ENCODE peak calls at places on chromosomes 11 and 22, in five cellular contexts. One of them, this sample, is unnamed.

GRCh38 chr11:70745451-70745850 is 347.1 kb downstream of the CTTN start:
- DNase-seq in ovary: no peak
- DNase-seq in ascending aorta: no peak
- DNase-seq in CD8-positive, alpha-beta T cell: no peak
- DNase-seq in NT2/D1: no peak
- DNase-seq in this sample: no peak

GRCh38 chr11:75323609-75324008 is 27.9 kb downstream of the ARRB1 start:
- DNase-seq in ovary: no peak
- DNase-seq in ascending aorta: no peak
- DNase-seq in CD8-positive, alpha-beta T cell: no peak
- DNase-seq in NT2/D1: no peak
- DNase-seq in this sample: no peak

GRCh38 chr11:69199583-69200295 is 44.0 kb downstream of the SMIM38 start:
- DNase-seq in ascending aorta: no peak
- DNase-seq in NT2/D1: no peak
- DNase-seq in CD8-positive, alpha-beta T cell: no peak
- DNase-seq in ovary: no peak
- DNase-seq in this sample: no peak

GRCh38 chr22:21067901-21068680 is 22.3 kb downstream of the LRRC74B start:
- DNase-seq in CD8-positive, alpha-beta T cell: no peak
- DNase-seq in NT2/D1: no peak
- DNase-seq in ascending aorta: no peak
- DNase-seq in ovary: no peak
- DNase-seq in this sample: no peak

GRCh38 chr11:831132-831864 is 1.5 kb upstream of the CD151 start:
- DNase-seq in ascending aorta: no peak
- DNase-seq in ovary: no peak
- DNase-seq in NT2/D1: no peak
- DNase-seq in CD8-positive, alpha-beta T cell: no peak
- DNase-seq in this sample: no peak

GRCh38 chr11:18789942-18790341 is 1.7 kb downstream of the PTPN5 start:
- DNase-seq in ovary: no peak
- DNase-seq in CD8-positive, alpha-beta T cell: no peak
- DNase-seq in ascending aorta: no peak
- DNase-seq in NT2/D1: no peak
- DNase-seq in this sample: no peak

GRCh38 chr11:68040121-68040956 is 1.5 kb downstream of the TCIRG1 start:
- DNase-seq in ascending aorta: peak; percentile 51
- DNase-seq in CD8-positive, alpha-beta T cell: no peak
- DNase-seq in ovary: peak; percentile 61
- DNase-seq in NT2/D1: no peak
- DNase-seq in this sample: no peak

GRCh38 chr11:15223318-15223717 is 108.6 kb downstream of the INSC start:
- DNase-seq in ovary: no peak
- DNase-seq in CD8-positive, alpha-beta T cell: no peak
- DNase-seq in ascending aorta: no peak
- DNase-seq in NT2/D1: no peak
- DNase-seq in this sample: no peak

GRCh38 chr11:116215471-116216113 is 557.2 kb downstream of the BUD13 start:
- DNase-seq in ovary: no peak
- DNase-seq in ascending aorta: no peak
- DNase-seq in NT2/D1: no peak
- DNase-seq in CD8-positive, alpha-beta T cell: no peak
- DNase-seq in this sample: no peak

GRCh38 chr11:14193644-14194043 is 165.3 kb downstream of the RRAS2 start:
- DNase-seq in ovary: no peak
- DNase-seq in ascending aorta: no peak
- DNase-seq in NT2/D1: no peak
- DNase-seq in CD8-positive, alpha-beta T cell: no peak
- DNase-seq in this sample: no peak

GRCh38 chr11:72773291-72773690 is 20.6 kb downstream of the STARD10 start:
- DNase-seq in ovary: peak; percentile 67
- DNase-seq in ascending aorta: no peak
- DNase-seq in CD8-positive, alpha-beta T cell: no peak
- DNase-seq in NT2/D1: no peak
- DNase-seq in this sample: no peak

GRCh38 chr11:23311986-23312940 is 452.0 kb upstream of the CCDC179 start:
- DNase-seq in ascending aorta: no peak
- DNase-seq in CD8-positive, alpha-beta T cell: no peak
- DNase-seq in NT2/D1: no peak
- DNase-seq in ovary: no peak
- DNase-seq in this sample: no peak

GRCh38 chr11:65021003-65021402 is 6.2 kb upstream of the SNX15 start:
- DNase-seq in NT2/D1: no peak
- DNase-seq in ovary: no peak
- DNase-seq in ascending aorta: no peak
- DNase-seq in CD8-positive, alpha-beta T cell: no peak
- DNase-seq in this sample: no peak

GRCh38 chr22:35567794-35568193 is 27.2 kb downstream of the RASD2 start:
- DNase-seq in NT2/D1: no peak
- DNase-seq in CD8-positive, alpha-beta T cell: no peak
- DNase-seq in ascending aorta: no peak
- DNase-seq in ovary: no peak
- DNase-seq in this sample: no peak

GRCh38 chr11:908273-908672 is 2.3 kb downstream of the CHID1 start:
- DNase-seq in NT2/D1: no peak
- DNase-seq in ascending aorta: no peak
- DNase-seq in CD8-positive, alpha-beta T cell: no peak
- DNase-seq in ovary: no peak
- DNase-seq in this sample: no peak

GRCh38 chr11:12272821-12273617 is 104.4 kb upstream of the PARVA start:
- DNase-seq in NT2/D1: no peak
- DNase-seq in ovary: no peak
- DNase-seq in ascending aorta: no peak
- DNase-seq in CD8-positive, alpha-beta T cell: no peak
- DNase-seq in this sample: no peak

GRCh38 chr11:115464269-115464668 is 39.9 kb downstream of the CADM1 start:
- DNase-seq in ovary: no peak
- DNase-seq in ascending aorta: no peak
- DNase-seq in NT2/D1: no peak
- DNase-seq in CD8-positive, alpha-beta T cell: no peak
- DNase-seq in this sample: no peak

GRCh38 chr11:95715777-95716241 is 73.8 kb downstream of the FAM76B start:
- DNase-seq in CD8-positive, alpha-beta T cell: no peak
- DNase-seq in NT2/D1: no peak
- DNase-seq in ascending aorta: no peak
- DNase-seq in ovary: no peak
- DNase-seq in this sample: no peak

GRCh38 chr11:10666556-10666955 is 27.0 kb downstream of the IRAG1 start:
- DNase-seq in ascending aorta: no peak
- DNase-seq in NT2/D1: no peak
- DNase-seq in CD8-positive, alpha-beta T cell: no peak
- DNase-seq in ovary: peak; percentile 33
- DNase-seq in this sample: no peak

GRCh38 chr22:32478994-32479393 is 4.4 kb downstream of the FBXO7 start:
- DNase-seq in NT2/D1: no peak
- DNase-seq in ovary: no peak
- DNase-seq in ascending aorta: no peak
- DNase-seq in CD8-positive, alpha-beta T cell: no peak
- DNase-seq in this sample: no peak

GRCh38 chr11:36751996-36752395 is 154.0 kb upstream of the RAG2 start:
- DNase-seq in ascending aorta: no peak
- DNase-seq in ovary: no peak
- DNase-seq in CD8-positive, alpha-beta T cell: no peak
- DNase-seq in NT2/D1: no peak
- DNase-seq in this sample: no peak

GRCh38 chr11:119339581-119340334 is 925 bp downstream of the C1QTNF5 start:
- DNase-seq in CD8-positive, alpha-beta T cell: no peak
- DNase-seq in ascending aorta: no peak
- DNase-seq in ovary: peak; percentile 51
- DNase-seq in NT2/D1: no peak
- DNase-seq in this sample: peak; percentile 50

DNA sequence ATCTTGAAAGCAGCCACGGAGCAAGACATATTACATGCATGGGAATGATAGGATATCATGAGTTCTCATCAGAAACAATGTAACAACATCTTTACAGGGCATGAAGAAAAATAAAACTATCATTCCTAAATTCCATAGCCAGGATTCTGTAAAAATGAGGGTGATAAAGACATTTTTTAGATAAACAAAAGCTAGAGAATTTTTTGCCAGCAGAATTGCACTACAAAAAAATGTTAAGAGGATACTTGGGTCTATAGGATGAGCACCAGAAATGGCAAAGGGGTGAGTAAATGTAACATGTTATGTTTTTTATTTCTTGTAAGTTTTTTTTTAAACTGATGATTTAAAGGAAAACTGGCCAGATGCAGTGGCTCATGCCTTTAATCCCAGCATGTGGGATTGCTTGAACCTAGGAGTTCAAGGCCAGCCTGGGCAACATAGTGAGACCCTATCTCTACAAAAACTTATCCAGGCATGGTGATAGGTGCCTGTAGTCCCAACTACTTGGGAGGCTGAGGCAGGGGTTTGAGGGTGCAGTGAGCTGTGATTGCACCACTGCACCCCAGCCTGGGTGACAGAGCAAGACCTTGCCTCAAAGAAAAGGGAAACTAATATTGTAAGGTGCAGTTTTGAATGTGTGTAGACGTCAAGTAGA is 33.2 kb downstream of the TBX1 start:
- DNase-seq in NT2/D1: no peak
- DNase-seq in ovary: no peak
- DNase-seq in ascending aorta: no peak
- DNase-seq in CD8-positive, alpha-beta T cell: no peak
- DNase-seq in this sample: no peak
- H3K9me3 ChIP-seq in NT2/D1: no peaks in the 10 kb centered on the region
- H3K9me3 ChIP-seq in ovary: no peaks in the 10 kb centered on the region
- H3K9me3 ChIP-seq in ascending aorta: peaks cover 15% of the 10 kb centered on the region
- H3K9me3 ChIP-seq in CD8-positive, alpha-beta T cell: no peaks in the 10 kb centered on the region
- H3K9me3 ChIP-seq in this sample: no peaks in the 10 kb centered on the region

GRCh38 chr22:49576241-49577141 is 251.2 kb downstream of the BRD1 start:
- DNase-seq in ovary: no peak
- DNase-seq in CD8-positive, alpha-beta T cell: no peak
- DNase-seq in ascending aorta: no peak
- DNase-seq in NT2/D1: no peak
- DNase-seq in this sample: no peak

GRCh38 chr22:49580024-49580423 is 247.6 kb downstream of the BRD1 start:
- DNase-seq in ovary: no peak
- DNase-seq in CD8-positive, alpha-beta T cell: no peak
- DNase-seq in NT2/D1: no peak
- DNase-seq in ascending aorta: no peak
- DNase-seq in this sample: no peak

GRCh38 chr22:49574861-49575702 is 252.6 kb downstream of the BRD1 start:
- DNase-seq in ascending aorta: no peak
- DNase-seq in NT2/D1: no peak
- DNase-seq in CD8-positive, alpha-beta T cell: no peak
- DNase-seq in ovary: no peak
- DNase-seq in this sample: no peak

GRCh38 chr22:49575703-49576081 is 252.0 kb downstream of the BRD1 start:
- DNase-seq in ovary: no peak
- DNase-seq in NT2/D1: no peak
- DNase-seq in CD8-positive, alpha-beta T cell: no peak
- DNase-seq in ascending aorta: no peak
- DNase-seq in this sample: no peak

DNA sequence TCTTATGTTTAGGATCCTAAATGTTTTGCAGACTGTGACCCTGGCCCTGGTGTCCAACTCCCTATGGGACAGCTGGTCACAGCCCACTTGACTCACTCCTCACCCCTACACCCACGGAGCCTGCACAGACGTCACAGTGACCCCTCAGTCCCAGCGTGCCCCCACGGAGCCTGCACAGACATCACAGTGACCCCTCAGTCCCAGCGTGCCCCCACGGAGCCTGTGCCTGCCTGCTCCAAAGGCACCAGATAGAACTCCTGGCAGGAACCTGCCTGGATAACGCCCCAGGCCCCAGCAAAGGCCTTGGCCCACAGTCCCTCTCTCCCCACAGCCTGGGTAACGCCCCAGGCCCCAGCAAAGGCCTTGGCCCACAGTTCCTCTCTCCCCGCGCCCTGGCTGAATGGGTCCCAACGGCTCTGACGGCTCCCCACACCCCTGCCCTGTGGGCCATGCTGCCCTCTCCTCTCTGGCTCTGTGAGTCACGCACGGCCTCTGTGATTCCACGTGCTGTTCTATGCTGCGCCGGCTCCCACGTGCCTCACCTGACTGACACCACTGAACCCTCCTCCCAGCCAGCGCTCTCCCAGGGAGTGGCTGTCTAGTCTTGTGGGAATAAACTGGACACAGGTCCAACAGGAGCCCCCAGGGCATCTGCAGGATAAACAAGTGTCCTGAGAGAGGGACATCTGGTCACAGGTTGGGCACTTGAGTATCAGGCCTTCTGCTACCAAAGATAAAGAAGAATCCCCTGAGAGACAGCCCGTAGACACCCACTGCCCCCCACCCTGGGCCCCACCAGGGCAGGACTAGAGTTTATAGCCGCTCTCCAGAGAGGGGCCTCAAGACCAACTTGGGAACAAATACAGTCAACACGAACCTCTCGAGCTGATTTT is 250.3 kb downstream of the BRD1 start:
- DNase-seq in CD8-positive, alpha-beta T cell: no peak
- DNase-seq in NT2/D1: no peak
- DNase-seq in ascending aorta: no peak
- DNase-seq in ovary: no peak
- DNase-seq in this sample: no peak
- H3K9me3 ChIP-seq in CD8-positive, alpha-beta T cell: peaks cover 6% of the 10 kb centered on the region
- H3K9me3 ChIP-seq in NT2/D1: peaks cover 10% of the 10 kb centered on the region
- H3K9me3 ChIP-seq in ascending aorta: no peaks in the 10 kb centered on the region
- H3K9me3 ChIP-seq in ovary: no peaks in the 10 kb centered on the region
- H3K9me3 ChIP-seq in this sample: no peaks in the 10 kb centered on the region

GRCh38 chr11:134438533-134438932 is 26.5 kb upstream of the B3GAT1 start:
- DNase-seq in CD8-positive, alpha-beta T cell: no peak
- DNase-seq in NT2/D1: no peak
- DNase-seq in ascending aorta: no peak
- DNase-seq in ovary: no peak
- DNase-seq in this sample: no peak
- H3K9me3 ChIP-seq in CD8-positive, alpha-beta T cell: no peaks in the 10 kb centered on the region
- H3K9me3 ChIP-seq in NT2/D1: no peaks in the 10 kb centered on the region
- H3K9me3 ChIP-seq in ascending aorta: no peaks in the 10 kb centered on the region
- H3K9me3 ChIP-seq in ovary: no peaks in the 10 kb centered on the region
- H3K9me3 ChIP-seq in this sample: no peaks in the 10 kb centered on the region

DNA sequence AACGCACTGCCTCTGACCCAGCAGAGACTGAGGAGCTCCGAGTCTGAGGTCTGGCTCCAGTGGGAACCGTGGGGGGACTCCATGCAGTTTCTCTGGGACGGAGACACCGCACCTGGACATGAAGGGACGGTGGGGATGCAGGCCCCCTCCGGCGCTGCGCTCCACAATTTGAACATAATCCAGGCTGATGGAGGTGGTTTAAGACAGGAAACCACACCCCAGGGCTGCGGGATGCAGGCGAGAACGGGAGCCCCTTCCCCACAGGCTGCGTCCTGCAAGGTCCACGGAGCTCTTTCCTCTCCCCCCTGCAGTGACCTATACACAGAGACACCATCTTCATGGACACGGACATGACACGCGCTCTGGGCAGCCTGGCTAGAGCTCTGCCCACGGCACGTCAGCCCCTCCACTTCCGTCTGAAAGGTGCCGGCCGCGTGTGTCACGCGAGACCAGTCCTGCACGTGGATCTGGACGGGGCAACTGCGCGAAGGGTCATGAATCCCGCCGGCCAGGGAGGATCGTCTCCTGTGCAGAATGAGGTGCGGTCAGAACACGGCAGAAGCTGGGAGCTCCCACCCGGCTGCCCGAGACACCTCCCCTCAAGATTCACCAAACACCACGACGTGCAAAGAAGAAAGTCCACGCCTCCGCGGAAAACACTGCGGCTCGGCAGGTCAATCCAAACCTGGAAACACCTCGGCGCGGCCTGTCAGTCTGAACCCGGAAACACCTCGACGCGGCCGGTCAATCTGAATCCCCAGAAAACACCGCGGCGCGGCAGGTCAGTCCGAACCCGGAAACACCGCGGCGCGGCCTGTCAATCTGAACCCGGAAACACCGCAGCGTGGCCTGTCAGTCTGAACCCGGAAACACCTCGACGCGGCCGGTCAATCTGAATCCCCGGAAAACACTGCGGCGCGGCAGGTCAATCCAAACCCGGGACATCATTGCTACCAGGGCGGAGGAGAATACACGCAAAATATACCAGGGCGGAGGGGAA is 212.4 kb downstream of the BRD1 start:
- DNase-seq in NT2/D1: no peak
- DNase-seq in ascending aorta: no peak
- DNase-seq in ovary: no peak
- DNase-seq in CD8-positive, alpha-beta T cell: no peak
- DNase-seq in this sample: no peak
- H3K9me3 ChIP-seq in NT2/D1: peaks cover 11% of the 10 kb centered on the region
- H3K9me3 ChIP-seq in ascending aorta: peaks cover 14% of the 10 kb centered on the region
- H3K9me3 ChIP-seq in ovary: no peaks in the 10 kb centered on the region
- H3K9me3 ChIP-seq in CD8-positive, alpha-beta T cell: peaks cover 7% of the 10 kb centered on the region
- H3K9me3 ChIP-seq in this sample: no peaks in the 10 kb centered on the region